ENCODE peak calls at places on chromosomes 5 and 9, in ten cellular contexts. D is cardiac muscle cell; L is activated T-helper 2 cell treated with anti-CD3 and anti-CD28 coated beads, Interferon-gamma antibody, Interleukin-2, Interleukin-4, amounts not matched to agents 10 μg/mL and 5 μg/mL and 100 μg/mL, durations not matched to agents 14 hours and 24 hours and 36 hours; Y is effector memory CD8-positive, alpha-beta T cell; F is globus pallidus; J is activated naive CD4-positive, alpha-beta T cell treated with anti-CD3 and anti-CD28 coated beads, Interleukin-2, amount 50 U/mL, for 72 hours; V is skeletal muscle cell; S is activated T-helper 1 cell treated with anti-CD3 and anti-CD28 coated beads, Interleukin-2, amount 50 U/mL, for 16 hours; Q is ACHN; U is cardiac fibroblast. G is an unnamed sample.

GRCh38 chr9:108083160-108083559 is 593.6 kb upstream of the KLF4 start:
- DNase-seq in D (no peak), L (no peak), Y (no peak), F (no peak), J (no peak), V (no peak), S (no peak), Q (no peak), U (no peak), G (no peak)

GRCh38 chr5:125595095-125595494 is 828.1 kb upstream of the GRAMD2B start:
- DNase-seq in D (no peak), L (no peak), Y (no peak), F (peak; percentile 74), J (no peak), V (peak; percentile 80), S (no peak), Q (no peak), U (peak; percentile 78), G (no peak)

GRCh38 chr5:149497357-149497756 is 53.9 kb downstream of the CSNK1A1 start:
- DNase-seq in D (no peak), L (no peak), Y (no peak), F (no peak), J (no peak), V (peak; percentile 76), S (no peak), Q (no peak), U (peak; percentile 95), G (no peak)

GRCh38 chr5:65796917-65797316 is 74.9 kb downstream of the NLN start:
- DNase-seq in D (no peak), L (no peak), Y (no peak), F (no peak), J (no peak), V (no peak), S (no peak), Q (no peak), U (no peak), G (no peak)

GRCh38 chr5:5609935-5610334 is 187.5 kb downstream of the ICE1 start:
- DNase-seq in D (no peak), L (no peak), Y (no peak), F (no peak), J (no peak), V (no peak), S (no peak), Q (no peak), U (no peak), G (no peak)

GRCh38 chr5:151072234-151073025 is 8.4 kb downstream of the TNIP1 start:
- DNase-seq in D (no peak), L (no peak), Y (no peak), F (no peak), J (no peak), V (no peak), S (no peak), Q (peak; percentile 42), U (peak; percentile 29), G (no peak)

GRCh38 chr5:99099691-99100090 is 170.9 kb upstream of the CHD1 start:
- DNase-seq in D (no peak), L (no peak), Y (no peak), F (no peak), J (no peak), V (no peak), S (no peak), Q (no peak), U (no peak), G (no peak)

GRCh38 chr5:175521313-175521833 is 43.0 kb downstream of the SFXN1 start:
- DNase-seq in D (no peak), L (peak; percentile 21), Y (peak; percentile 18), F (no peak), J (no peak), V (no peak), S (no peak), Q (no peak), U (no peak), G (no peak)

GRCh38 chr5:52800394-52801213 is 12.9 kb downstream of the ITGA1 start:
- DNase-seq in D (peak; percentile 57), L (peak; percentile 56), Y (peak; percentile 32), F (peak; percentile 35), J (peak; percentile 82), V (no peak), S (peak; percentile 26), Q (peak; percentile 82), U (peak; percentile 65), G (no peak)

GRCh38 chr5:63805151-63805550 is 157.1 kb downstream of the HTR1A start:
- DNase-seq in D (no peak), L (no peak), Y (no peak), F (no peak), J (no peak), V (no peak), S (no peak), Q (no peak), U (no peak), G (no peak)

GRCh38 chr9:137482094-137482781 is 23.1 kb upstream of the NSMF start:
- DNase-seq in D (no peak), L (no peak), Y (no peak), F (peak; percentile 35), J (no peak), V (peak; percentile 28), S (no peak), Q (no peak), U (peak; percentile 78), G (no peak)

GRCh38 chr5:73135021-73135420 is 14.6 kb downstream of the TMEM171 start:
- DNase-seq in D (no peak), L (no peak), Y (no peak), F (no peak), J (no peak), V (no peak), S (no peak), Q (no peak), U (no peak), G (no peak)

GRCh38 chr5:78339591-78340450 is 20.6 kb upstream of the SCAMP1 start:
- DNase-seq in D (no peak), L (no peak), Y (no peak), F (no peak), J (no peak), V (no peak), S (no peak), Q (no peak), U (no peak), G (no peak)

GRCh38 chr5:141650851-141651727 is at the start of gene FCHSD1:
- DNase-seq in D (peak; percentile 89), L (peak; percentile 76), Y (peak; percentile 72), F (peak; percentile 80), J (peak; percentile 84), V (peak; percentile 31), S (peak; percentile 73), Q (peak; percentile 75), U (peak; percentile 84), G (peak; percentile 90)

GRCh38 chr9:105076729-105077128 is 148.8 kb upstream of the ABCA1 start:
- DNase-seq in D (no peak), L (no peak), Y (no peak), F (no peak), J (no peak), V (no peak), S (no peak), Q (no peak), U (no peak), G (no peak)

GRCh38 chr5:98785244-98785643 is 11.8 kb downstream of the RGMB start:
- DNase-seq in D (no peak), L (no peak), Y (no peak), F (no peak), J (no peak), V (no peak), S (no peak), Q (no peak), U (no peak), G (no peak)

GRCh38 chr9:76610009-76610352 is 151.0 kb downstream of the GCNT1 start:
- DNase-seq in D (no peak), L (no peak), Y (no peak), F (peak; percentile 24), J (no peak), V (peak; percentile 77), S (no peak), Q (no peak), U (peak; percentile 89), G (no peak)

GRCh38 chr5:138895918-138896317 is 20.8 kb upstream of the LRRTM2 start:
- DNase-seq in D (no peak), L (no peak), Y (no peak), F (no peak), J (no peak), V (no peak), S (no peak), Q (no peak), U (no peak), G (no peak)

GRCh38 chr9:129748249-129748648 is 4.6 kb downstream of the PTGES start:
- DNase-seq in D (no peak), L (no peak), Y (no peak), F (no peak), J (no peak), V (no peak), S (no peak), Q (no peak), U (no peak), G (no peak)

GRCh38 chr5:180172447-180173197 is 36.4 kb downstream of the RASGEF1C start:
- DNase-seq in D (peak; percentile 64), L (no peak), Y (no peak), F (peak; percentile 77), J (no peak), V (no peak), S (no peak), Q (no peak), U (peak; percentile 54), G (no peak)

GRCh38 chr5:139880416-139881144 is 85.0 kb downstream of the PSD2 start:
- DNase-seq in D (peak; percentile 45), L (no peak), Y (no peak), F (no peak), J (no peak), V (no peak), S (no peak), Q (no peak), U (no peak), G (no peak)

GRCh38 chr5:108720416-108720815 is 27.3 kb upstream of the FER start:
- DNase-seq in D (no peak), L (no peak), Y (no peak), F (no peak), J (no peak), V (peak; percentile 16), S (no peak), Q (no peak), U (peak; percentile 9), G (no peak)

GRCh38 chr5:167284491-167284890 is 1007.0 kb upstream of the WWC1 start:
- DNase-seq in D (no peak), L (no peak), Y (no peak), F (no peak), J (no peak), V (peak; percentile 11), S (no peak), Q (no peak), U (peak; percentile 5), G (no peak)

GRCh38 chr9:25678147-25678666 is at the start of gene TUSC1:
- DNase-seq in D (peak; percentile 78), L (no peak), Y (no peak), F (peak; percentile 85), J (no peak), V (peak; percentile 34), S (no peak), Q (peak; percentile 87), U (peak; percentile 88), G (peak; percentile 57)

G was measured in B cell.